ENCODE peak calls at places on chromosomes 2 and 18, in six cellular contexts. One of them, this sample, is unnamed.

GRCh38 chr2:48444404-48444803 is 85.5 kb upstream of the STON1 start:
- DNase-seq in PC-3: no peak
- DNase-seq in GM23248: no peak
- DNase-seq in neural progenitor cell: no peak
- DNase-seq in MM.1S: peak
- DNase-seq in SK-N-SH: no peak
- DNase-seq in this sample: no peak

GRCh38 chr18:58180738-58181353 is 136.8 kb downstream of the NEDD4L start:
- DNase-seq in PC-3: peak
- DNase-seq in GM23248: peak
- DNase-seq in neural progenitor cell: peak
- DNase-seq in MM.1S: peak
- DNase-seq in SK-N-SH: peak
- DNase-seq in this sample: no peak

GRCh38 chr18:23231340-23232021 is 96.2 kb downstream of the CABLES1 start:
- DNase-seq in PC-3: peak
- DNase-seq in GM23248: peak
- DNase-seq in neural progenitor cell: no peak
- DNase-seq in MM.1S: no peak
- DNase-seq in SK-N-SH: peak
- DNase-seq in this sample: no peak

GRCh38 chr2:235180642-235181041 is 228.8 kb downstream of the SH3BP4 start:
- DNase-seq in PC-3: no peak
- DNase-seq in GM23248: no peak
- DNase-seq in neural progenitor cell: no peak
- DNase-seq in MM.1S: no peak
- DNase-seq in SK-N-SH: no peak
- DNase-seq in this sample: no peak

GRCh38 chr2:219297766-219298456 is 11.3 kb downstream of the PTPRN start:
- DNase-seq in PC-3: no peak
- DNase-seq in GM23248: peak
- DNase-seq in neural progenitor cell: peak
- DNase-seq in MM.1S: no peak
- DNase-seq in SK-N-SH: no peak
- DNase-seq in this sample: no peak

GRCh38 chr2:143692162-143692561 is 562.9 kb downstream of the ARHGAP15 start:
- DNase-seq in PC-3: no peak
- DNase-seq in GM23248: no peak
- DNase-seq in neural progenitor cell: peak
- DNase-seq in MM.1S: no peak
- DNase-seq in SK-N-SH: no peak
- DNase-seq in this sample: no peak

GRCh38 chr2:180980943-180981898 is 816 bp downstream of the UBE2E3 start:
- DNase-seq in PC-3: peak
- DNase-seq in GM23248: peak
- DNase-seq in neural progenitor cell: peak
- DNase-seq in MM.1S: peak
- DNase-seq in SK-N-SH: no peak
- DNase-seq in this sample: no peak

GRCh38 chr2:142989276-142990204 is 112.1 kb downstream of the KYNU start:
- DNase-seq in PC-3: peak
- DNase-seq in GM23248: peak
- DNase-seq in neural progenitor cell: peak
- DNase-seq in MM.1S: peak
- DNase-seq in SK-N-SH: no peak
- DNase-seq in this sample: peak

GRCh38 chr2:201228912-201229290 is 31.4 kb upstream of the CASP8 start:
- DNase-seq in PC-3: no peak
- DNase-seq in GM23248: no peak
- DNase-seq in neural progenitor cell: no peak
- DNase-seq in MM.1S: no peak
- DNase-seq in SK-N-SH: no peak
- DNase-seq in this sample: no peak

GRCh38 chr18:34884456-34884855 is 156.8 kb upstream of the MAPRE2 start:
- DNase-seq in PC-3: no peak
- DNase-seq in GM23248: no peak
- DNase-seq in neural progenitor cell: no peak
- DNase-seq in MM.1S: no peak
- DNase-seq in SK-N-SH: no peak
- DNase-seq in this sample: no peak

GRCh38 chr2:129876576-129876975 is 102.9 kb upstream of the RAB6C start:
- DNase-seq in PC-3: no peak
- DNase-seq in GM23248: no peak
- DNase-seq in neural progenitor cell: no peak
- DNase-seq in MM.1S: no peak
- DNase-seq in SK-N-SH: no peak
- DNase-seq in this sample: no peak

GRCh38 chr2:236663267-236663666 is 93.6 kb downstream of the ACKR3 start:
- DNase-seq in PC-3: no peak
- DNase-seq in GM23248: peak
- DNase-seq in neural progenitor cell: no peak
- DNase-seq in MM.1S: no peak
- DNase-seq in SK-N-SH: no peak
- DNase-seq in this sample: no peak

GRCh38 chr18:44911260-44911659 is 230.6 kb downstream of the SETBP1 start:
- DNase-seq in PC-3: no peak
- DNase-seq in GM23248: no peak
- DNase-seq in neural progenitor cell: no peak
- DNase-seq in MM.1S: no peak
- DNase-seq in SK-N-SH: no peak
- DNase-seq in this sample: no peak

GRCh38 chr18:44904768-44905167 is 224.1 kb downstream of the SETBP1 start:
- DNase-seq in PC-3: no peak
- DNase-seq in GM23248: no peak
- DNase-seq in neural progenitor cell: no peak
- DNase-seq in MM.1S: no peak
- DNase-seq in SK-N-SH: no peak
- DNase-seq in this sample: no peak

GRCh38 chr18:44911773-44912172 is 231.1 kb downstream of the SETBP1 start:
- DNase-seq in PC-3: no peak
- DNase-seq in GM23248: no peak
- DNase-seq in neural progenitor cell: no peak
- DNase-seq in MM.1S: no peak
- DNase-seq in SK-N-SH: no peak
- DNase-seq in this sample: no peak

GRCh38 chr18:44912740-44913478 is 232.2 kb downstream of the SETBP1 start:
- DNase-seq in PC-3: no peak
- DNase-seq in GM23248: no peak
- DNase-seq in neural progenitor cell: no peak
- DNase-seq in MM.1S: peak
- DNase-seq in SK-N-SH: no peak
- DNase-seq in this sample: no peak

GRCh38 chr18:44909191-44909719 is 228.6 kb downstream of the SETBP1 start:
- DNase-seq in PC-3: no peak
- DNase-seq in GM23248: no peak
- DNase-seq in neural progenitor cell: no peak
- DNase-seq in MM.1S: peak
- DNase-seq in SK-N-SH: no peak
- DNase-seq in this sample: no peak
- H3K9ac ChIP-seq in PC-3: no peak
- H3K9ac ChIP-seq in GM23248: no peak
- H3K9ac ChIP-seq in neural progenitor cell: no peak
- H3K9ac ChIP-seq in MM.1S: peak
- H3K9ac ChIP-seq in SK-N-SH: no peak
- H3K9ac ChIP-seq in this sample: no peak

GRCh38 chr2:168949324-168949723 is 48.2 kb downstream of the G6PC2 start:
- DNase-seq in PC-3: no peak
- DNase-seq in GM23248: no peak
- DNase-seq in neural progenitor cell: no peak
- DNase-seq in MM.1S: no peak
- DNase-seq in SK-N-SH: no peak
- DNase-seq in this sample: no peak

GRCh38 chr2:168951871-168952270 is 50.8 kb downstream of the G6PC2 start:
- DNase-seq in PC-3: no peak
- DNase-seq in GM23248: no peak
- DNase-seq in neural progenitor cell: no peak
- DNase-seq in MM.1S: no peak
- DNase-seq in SK-N-SH: no peak
- DNase-seq in this sample: no peak

GRCh38 chr2:168952424-168952823 is 51.3 kb downstream of the G6PC2 start:
- DNase-seq in PC-3: no peak
- DNase-seq in GM23248: no peak
- DNase-seq in neural progenitor cell: no peak
- DNase-seq in MM.1S: no peak
- DNase-seq in SK-N-SH: no peak
- DNase-seq in this sample: no peak

GRCh38 chr2:168945508-168945907 is 44.4 kb downstream of the G6PC2 start:
- DNase-seq in PC-3: no peak
- DNase-seq in GM23248: no peak
- DNase-seq in neural progenitor cell: no peak
- DNase-seq in MM.1S: no peak
- DNase-seq in SK-N-SH: no peak
- DNase-seq in this sample: no peak

DNA sequence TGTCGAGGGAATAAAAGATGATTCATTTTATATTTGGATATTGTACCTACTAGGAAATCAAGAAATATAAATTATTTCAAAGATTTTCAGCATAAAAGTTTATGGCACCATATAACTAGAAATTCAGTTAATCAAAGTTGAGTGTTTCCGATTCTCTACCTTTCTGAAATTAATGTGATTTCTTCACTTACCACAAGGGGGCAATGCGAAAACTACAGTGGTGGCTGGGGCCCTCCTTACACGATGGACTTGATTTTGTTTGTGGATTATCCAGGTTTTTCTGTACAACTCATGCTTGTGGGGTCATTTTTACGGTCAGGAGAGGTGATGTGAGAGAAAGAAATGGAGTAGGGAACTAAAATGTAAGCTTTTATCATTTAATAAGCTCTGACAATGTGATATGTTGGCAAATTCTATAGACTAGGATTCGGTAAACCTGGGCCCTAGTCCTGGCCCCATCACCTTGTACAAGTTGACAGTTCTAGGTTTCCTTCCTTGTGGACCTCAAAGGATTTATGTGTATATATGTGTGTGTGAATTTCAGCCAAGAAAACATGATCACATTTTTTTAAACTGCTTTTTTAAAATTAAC is 47.6 kb downstream of the G6PC2 start:
- DNase-seq in PC-3: peak
- DNase-seq in GM23248: peak
- DNase-seq in neural progenitor cell: peak
- DNase-seq in MM.1S: peak
- DNase-seq in SK-N-SH: no peak
- DNase-seq in this sample: no peak
- TF ChIP-seq EZH2phosphoT487 in PC-3: no peak
- TF ChIP-seq EZH2phosphoT487 in GM23248: no peak
- TF ChIP-seq EZH2phosphoT487 in neural progenitor cell: no peak
- TF ChIP-seq EZH2phosphoT487 in MM.1S: no peak
- TF ChIP-seq EZH2phosphoT487 in SK-N-SH: no peak
- TF ChIP-seq EZH2phosphoT487 in this sample: no peak

GRCh38 chr18:77103181-77103875 is 29.3 kb downstream of the MBP start:
- DNase-seq in PC-3: no peak
- DNase-seq in GM23248: peak
- DNase-seq in neural progenitor cell: no peak
- DNase-seq in MM.1S: no peak
- DNase-seq in SK-N-SH: no peak
- DNase-seq in this sample: no peak
- H3K9ac ChIP-seq in PC-3: peak
- H3K9ac ChIP-seq in GM23248: peak
- H3K9ac ChIP-seq in neural progenitor cell: no peak
- H3K9ac ChIP-seq in MM.1S: no peak
- H3K9ac ChIP-seq in SK-N-SH: peak
- H3K9ac ChIP-seq in this sample: peak

GRCh38 chr2:44707945-44708645 is 233.4 kb upstream of the SIX3 start:
- DNase-seq in PC-3: peak
- DNase-seq in GM23248: no peak
- DNase-seq in neural progenitor cell: peak
- DNase-seq in MM.1S: peak
- DNase-seq in SK-N-SH: no peak
- DNase-seq in this sample: no peak
- TF ChIP-seq EZH2phosphoT487 in PC-3: no peak
- TF ChIP-seq EZH2phosphoT487 in GM23248: no peak
- TF ChIP-seq EZH2phosphoT487 in neural progenitor cell: no peak
- TF ChIP-seq EZH2phosphoT487 in MM.1S: no peak
- TF ChIP-seq EZH2phosphoT487 in SK-N-SH: no peak
- TF ChIP-seq EZH2phosphoT487 in this sample: no peak

GRCh38 chr18:10661333-10661732 is 135.5 kb downstream of the NAPG start:
- DNase-seq in PC-3: no peak
- DNase-seq in GM23248: peak
- DNase-seq in neural progenitor cell: no peak
- DNase-seq in MM.1S: no peak
- DNase-seq in SK-N-SH: no peak
- DNase-seq in this sample: no peak

GRCh38 chr18:10663750-10664149 is 137.9 kb downstream of the NAPG start:
- DNase-seq in PC-3: no peak
- DNase-seq in GM23248: no peak
- DNase-seq in neural progenitor cell: no peak
- DNase-seq in MM.1S: no peak
- DNase-seq in SK-N-SH: no peak
- DNase-seq in this sample: no peak

GRCh38 chr18:10659000-10659399 is 133.2 kb downstream of the NAPG start:
- DNase-seq in PC-3: no peak
- DNase-seq in GM23248: no peak
- DNase-seq in neural progenitor cell: no peak
- DNase-seq in MM.1S: no peak
- DNase-seq in SK-N-SH: no peak
- DNase-seq in this sample: no peak

GRCh38 chr18:10659594-10659993 is 133.8 kb downstream of the NAPG start:
- DNase-seq in PC-3: no peak
- DNase-seq in GM23248: no peak
- DNase-seq in neural progenitor cell: no peak
- DNase-seq in MM.1S: no peak
- DNase-seq in SK-N-SH: no peak
- DNase-seq in this sample: no peak

GRCh38 chr18:10660485-10660884 is 134.7 kb downstream of the NAPG start:
- DNase-seq in PC-3: no peak
- DNase-seq in GM23248: peak
- DNase-seq in neural progenitor cell: no peak
- DNase-seq in MM.1S: no peak
- DNase-seq in SK-N-SH: no peak
- DNase-seq in this sample: no peak
- H3K9ac ChIP-seq in PC-3: no peak
- H3K9ac ChIP-seq in GM23248: peak
- H3K9ac ChIP-seq in neural progenitor cell: no peak
- H3K9ac ChIP-seq in MM.1S: no peak
- H3K9ac ChIP-seq in SK-N-SH: no peak
- H3K9ac ChIP-seq in this sample: no peak

GRCh38 chr2:147773479-147773878 is 71.3 kb upstream of the ACVR2A start:
- DNase-seq in PC-3: no peak
- DNase-seq in GM23248: no peak
- DNase-seq in neural progenitor cell: peak
- DNase-seq in MM.1S: no peak
- DNase-seq in SK-N-SH: no peak
- DNase-seq in this sample: no peak
- TF ChIP-seq EZH2phosphoT487 in PC-3: no peak
- TF ChIP-seq EZH2phosphoT487 in GM23248: no peak
- TF ChIP-seq EZH2phosphoT487 in neural progenitor cell: no peak
- TF ChIP-seq EZH2phosphoT487 in MM.1S: no peak
- TF ChIP-seq EZH2phosphoT487 in SK-N-SH: no peak
- TF ChIP-seq EZH2phosphoT487 in this sample: no peak